ENCODE peak calls at places on chromosomes 7 and 10, in eight cellular contexts. B is AG10803, N is AG04450, P is BJ, A is A549, O is stomach, U is spleen, G is lower lobe of right lung. X is an unnamed sample.
A peak's percentile ranks its signal among the peaks of the same experiment; 100 is the strongest.

GRCh38 chr10:91908358-91909177 is 718 bp downstream of the FGFBP3 start:
- DNase-seq in A (peak; percentile 89), U (peak; percentile 94), B (peak; percentile 70), P (no peak), N (no peak), O (peak; percentile 77), G (peak; percentile 83), X (no peak)

GRCh38 chr7:22665816-22666375 is 61.1 kb upstream of the IL6 start:
- DNase-seq in G (no peak), N (no peak), A (no peak), U (no peak), B (peak; percentile 23), P (no peak), O (no peak), X (no peak)

GRCh38 chr10:117391436-117392205 is 16.4 kb upstream of the PDZD8 start:
- DNase-seq in N (no peak), B (peak; percentile 79), U (no peak), G (peak; percentile 59), A (no peak), P (no peak), O (no peak), X (no peak)

GRCh38 chr10:126063353-126063791 is 167.0 kb downstream of the FANK1 start:
- DNase-seq in N (peak; percentile 20), A (no peak), B (peak; percentile 72), O (no peak), U (no peak), G (no peak), P (peak; percentile 38), X (no peak)

GRCh38 chr7:30727061-30727945 is 24.6 kb upstream of the INMT start:
- DNase-seq in B (peak; percentile 51), N (no peak), A (no peak), O (no peak), U (peak; percentile 79), P (no peak), G (no peak), X (no peak)

GRCh38 chr10:115830260-115830970 is 442.6 kb downstream of the GFRA1 start:
- DNase-seq in B (peak; percentile 77), U (no peak), G (no peak), A (no peak), N (peak; percentile 44), O (no peak), P (peak; percentile 43), X (peak; percentile 53)

GRCh38 chr7:102140952-102141370 is 145.7 kb upstream of the SH2B2 start:
- DNase-seq in B (no peak), A (no peak), O (no peak), G (no peak), P (no peak), U (peak; percentile 78), N (no peak), X (no peak)

GRCh38 chr10:14056545-14057332 is 274.0 kb downstream of the FRMD4A start:
- DNase-seq in O (no peak), N (peak; percentile 86), B (peak; percentile 100), U (no peak), A (no peak), G (no peak), P (peak; percentile 99), X (peak; percentile 97)

DNA sequence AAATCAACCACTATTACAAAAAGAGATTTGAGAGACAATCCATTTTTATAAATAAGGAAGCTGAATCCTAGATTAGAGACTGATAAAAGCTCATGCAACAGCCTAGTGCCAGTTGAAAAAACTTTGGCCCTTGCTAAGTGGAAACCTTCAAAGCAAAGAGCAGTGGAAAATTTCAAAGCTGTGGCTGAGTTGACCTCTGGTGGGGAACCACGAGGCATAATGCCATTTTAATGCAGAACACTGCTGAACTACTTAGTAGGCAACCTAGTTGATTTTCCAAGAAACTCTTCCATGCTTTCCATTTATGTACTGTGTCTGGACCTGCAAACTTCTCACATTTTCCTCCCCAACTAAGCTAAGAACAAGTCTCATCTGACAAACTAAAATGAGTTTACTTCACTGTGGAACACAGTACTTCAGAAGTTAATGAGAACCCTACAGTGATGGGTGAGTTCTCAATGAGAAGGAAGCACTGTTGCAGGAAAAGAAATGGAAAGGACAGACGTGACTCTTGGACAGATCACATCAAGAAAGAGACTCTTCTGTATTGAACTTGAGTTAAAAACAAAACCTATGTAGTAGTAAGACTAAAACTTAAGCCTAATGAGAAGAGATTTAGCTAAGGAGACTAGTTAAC is 19.5 kb downstream of the FZD9 start:
- DNase-seq in A (no peak), O (no peak), U (no peak), P (no peak), G (no peak), N (no peak), B (no peak), X (no peak)
- H3K4me3 ChIP-seq in A (no peak overlapping the region), O (no peak overlapping the region), U (no peak overlapping the region), P (no peak overlapping the region), G (no peak overlapping the region), N (no peak overlapping the region), B (no peak overlapping the region), X (no peak overlapping the region)

GRCh38 chr10:96987141-96987841 is 155.2 kb downstream of the LCOR start:
- DNase-seq in B (no peak), U (no peak), N (no peak), A (no peak), O (no peak), P (no peak), G (no peak), X (no peak)

GRCh38 chr10:96986200-96986856 is 154.2 kb downstream of the LCOR start:
- DNase-seq in G (no peak), A (no peak), U (no peak), B (no peak), P (no peak), N (no peak), O (no peak), X (no peak)

GRCh38 chr10:96984512-96985225 is 152.6 kb downstream of the LCOR start:
- DNase-seq in A (no peak), O (no peak), U (no peak), B (no peak), G (no peak), P (no peak), N (no peak), X (no peak)

GRCh38 chr10:96978621-96979154 is 146.6 kb downstream of the LCOR start:
- DNase-seq in N (no peak), G (no peak), B (no peak), U (no peak), O (no peak), P (no peak), A (no peak), X (no peak)

DNA sequence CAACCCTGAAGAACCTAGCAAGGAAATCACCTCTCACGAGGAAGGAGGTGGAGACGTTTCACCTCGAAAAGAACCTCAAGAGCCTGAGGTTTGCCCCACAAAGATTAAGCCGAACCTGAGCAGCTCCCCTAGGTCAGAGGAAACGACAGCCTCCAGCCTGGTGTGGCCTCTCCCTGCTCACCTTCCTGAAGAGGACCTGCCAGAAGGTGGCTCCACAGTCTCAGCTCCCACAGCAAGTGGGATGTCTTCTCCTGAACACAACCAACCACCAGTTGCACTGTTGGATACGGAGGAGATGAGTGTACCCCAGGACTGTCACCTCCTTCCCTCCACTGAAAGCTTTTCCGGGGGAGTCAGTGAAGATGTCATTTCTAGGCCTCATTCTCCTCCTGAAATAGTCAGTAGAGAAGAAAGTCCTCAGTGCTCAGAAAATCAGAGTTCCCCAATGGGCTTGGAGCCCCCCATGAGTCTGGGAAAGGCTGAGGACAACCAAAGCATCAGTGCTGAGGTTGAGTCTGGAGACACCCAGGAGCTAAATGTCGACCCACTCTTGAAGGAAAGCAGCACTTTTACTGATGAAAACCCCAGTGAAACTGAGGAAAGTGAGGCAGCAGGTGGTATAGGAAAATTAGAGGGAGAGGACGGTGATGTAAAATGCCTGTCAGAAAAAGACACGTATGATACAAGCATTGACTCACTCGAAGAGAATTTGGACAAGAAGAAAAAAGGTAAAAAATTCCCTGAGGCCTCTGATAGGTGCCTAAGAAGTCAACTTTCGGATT is 150.2 kb downstream of the LCOR start:
- DNase-seq in G (no peak), N (no peak), P (no peak), U (no peak), O (no peak), B (no peak), A (no peak), X (no peak)
- TF ChIP-seq CTCF in G (no peak), N (no peak), P (no peak), U (no peak), O (no peak), B (no peak), A (no peak), X (no peak)

GRCh38 chr7:101137651-101138148 is 10.8 kb downstream of the SERPINE1 start:
- DNase-seq in O (no peak), U (no peak), N (no peak), B (no peak), A (no peak), G (no peak), P (no peak), X (no peak)

GRCh38 chr7:101140339-101140699 is 13.4 kb downstream of the SERPINE1 start:
- DNase-seq in U (no peak), A (no peak), P (no peak), G (no peak), B (no peak), N (no peak), O (no peak), X (no peak)

GRCh38 chr7:101140746-101141382 is 13.4 kb upstream of the AP1S1 start:
- DNase-seq in B (no peak), N (no peak), A (no peak), U (no peak), G (no peak), O (no peak), P (no peak), X (no peak)

GRCh38 chr7:101134399-101134980 is 7.6 kb downstream of the SERPINE1 start:
- DNase-seq in N (no peak), A (no peak), G (no peak), U (no peak), B (no peak), P (no peak), O (no peak), X (no peak)

GRCh38 chr7:101138149-101138870 is 11.4 kb downstream of the SERPINE1 start:
- DNase-seq in B (peak; percentile 96), N (peak; percentile 89), O (peak; percentile 79), U (no peak), A (peak; percentile 75), G (peak; percentile 70), P (peak; percentile 83), X (peak; percentile 90)
- H3K4me3 ChIP-seq in B (no peak overlapping the region), N (no peak overlapping the region), O (no peak overlapping the region), U (no peak overlapping the region), A (no peak overlapping the region), G (peak overlapping the region; percentile 19), P (no peak overlapping the region), X (no peak overlapping the region)

GRCh38 chr7:100057006-100057405 is 7.4 kb downstream of the ZSCAN21 start:
- DNase-seq in G (no peak), U (no peak), P (no peak), A (no peak), N (no peak), B (no peak), O (no peak), X (no peak)

GRCh38 chr7:100048680-100049079 is 894 bp upstream of the ZSCAN21 start:
- DNase-seq in U (no peak), P (no peak), O (no peak), N (no peak), G (no peak), B (no peak), A (no peak), X (no peak)

GRCh38 chr7:100051611-100052010 is 2.0 kb downstream of the ZSCAN21 start:
- DNase-seq in B (no peak), P (no peak), U (no peak), N (no peak), O (no peak), G (no peak), A (no peak), X (no peak)

GRCh38 chr7:100049441-100050291 is at the start of gene ZSCAN21:
- DNase-seq in O (peak; percentile 85), A (peak; percentile 88), G (peak; percentile 90), N (peak; percentile 62), U (peak; percentile 95), P (no peak), B (peak; percentile 74), X (peak; percentile 27)

DNA sequence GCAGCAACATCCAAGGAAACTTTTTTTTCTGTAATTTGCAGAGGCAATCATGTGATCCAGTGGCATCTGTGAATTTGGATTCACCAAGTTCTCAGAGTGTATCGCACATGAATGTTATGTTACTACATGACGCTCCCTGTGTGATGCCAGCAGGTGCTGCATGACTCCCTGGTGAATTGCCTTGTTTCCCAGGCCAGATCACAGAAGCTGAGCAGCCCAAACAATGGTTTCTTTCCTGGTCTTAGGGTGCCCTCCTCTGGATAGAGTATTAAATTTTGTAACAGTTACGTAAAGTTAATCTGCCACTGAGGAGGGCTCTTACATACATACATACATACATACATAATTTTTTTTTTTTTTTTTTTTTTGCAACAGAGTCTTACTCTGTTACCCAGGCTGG is 3.6 kb downstream of the ZSCAN21 start:
- DNase-seq in O (peak; percentile 50), P (no peak), U (no peak), G (no peak), A (peak; percentile 64), N (peak; percentile 65), B (peak; percentile 72), X (no peak)
- TF ChIP-seq CTCF in O (no peak), P (no peak), U (no peak), G (no peak), A (peak; percentile 45), N (peak; percentile 38), B (peak; percentile 43), X (peak; percentile 27)

X was measured in AG09309.